ENCODE peak calls at places on chromosomes 16 and 17, in nine cellular contexts. D is IMR-90; I is kidney; R is CD8-positive, alpha-beta memory T cell; U is mammary epithelial cell; F is ovary; K is ascending aorta; P is naive thymus-derived CD4-positive, alpha-beta T cell; J is fibroblast of lung. C is an unnamed sample.

GRCh38 chr17:57355090-57355859 is 99.0 kb downstream of the MSI2 start:
- DNase-seq in D (no peak), I (no peak), R (no peak), U (no peak), F (no peak), K (no peak), P (no peak), J (no peak), C (no peak)

GRCh38 chr17:73787036-73787720 is 142.9 kb upstream of the SDK2 start:
- DNase-seq in D (no peak), I (no peak), R (no peak), U (no peak), F (no peak), K (no peak), P (no peak), J (no peak), C (no peak)

GRCh38 chr16:84258266-84258665 is 18.5 kb upstream of the KCNG4 start:
- DNase-seq in D (no peak), I (no peak), R (no peak), U (no peak), F (no peak), K (no peak), P (no peak), J (no peak), C (no peak)

GRCh38 chr16:70681382-70682238 is 4.2 kb downstream of the MTSS2 start:
- DNase-seq in D (no peak), I (peak; percentile 79), R (no peak), U (no peak), F (peak; percentile 44), K (no peak), P (no peak), J (no peak), C (peak; percentile 18)

GRCh38 chr17:62680541-62681052 is 53.1 kb downstream of the MRC2 start:
- DNase-seq in D (no peak), I (no peak), R (no peak), U (peak; percentile 30), F (peak; percentile 61), K (no peak), P (no peak), J (no peak), C (no peak)

GRCh38 chr17:57940653-57941329 is 14.4 kb downstream of the CUEDC1 start:
- DNase-seq in D (no peak), I (no peak), R (no peak), U (no peak), F (no peak), K (no peak), P (no peak), J (no peak), C (no peak)

GRCh38 chr16:61813339-61813738 is 222.9 kb downstream of the CDH8 start:
- DNase-seq in D (no peak), I (no peak), R (no peak), U (no peak), F (no peak), K (no peak), P (no peak), J (no peak), C (no peak)

GRCh38 chr17:64393000-64393402 is 2.3 kb upstream of the PECAM1 start:
- DNase-seq in D (no peak), I (peak; percentile 38), R (peak; percentile 24), U (no peak), F (no peak), K (no peak), P (no peak), J (no peak), C (no peak)

GRCh38 chr16:86949116-86949515 is 368.1 kb downstream of the C16orf95 start:
- DNase-seq in D (no peak), I (peak; percentile 30), R (no peak), U (peak; percentile 37), F (no peak), K (no peak), P (no peak), J (no peak), C (no peak)

GRCh38 chr16:48628359-48628985 is 18.5 kb upstream of the N4BP1 start:
- DNase-seq in D (no peak), I (no peak), R (no peak), U (no peak), F (no peak), K (no peak), P (no peak), J (no peak), C (no peak)

GRCh38 chr16:84193480-84193879 is 2.5 kb downstream of the ADAD2 start:
- DNase-seq in D (no peak), I (no peak), R (no peak), U (no peak), F (no peak), K (no peak), P (no peak), J (no peak), C (no peak)

GRCh38 chr17:75588546-75589016 is 981 bp downstream of the MYO15B start:
- DNase-seq in D (no peak), I (peak; percentile 84), R (no peak), U (no peak), F (peak; percentile 76), K (no peak), P (no peak), J (no peak), C (no peak)

GRCh38 chr16:81817296-81817695 is 38.2 kb downstream of the PLCG2 start:
- DNase-seq in D (no peak), I (no peak), R (no peak), U (no peak), F (no peak), K (no peak), P (no peak), J (no peak), C (no peak)

GRCh38 chr16:11303405-11304138 is 22.4 kb upstream of the PRM1 start:
- DNase-seq in D (no peak), I (no peak), R (no peak), U (peak; percentile 29), F (no peak), K (no peak), P (no peak), J (no peak), C (no peak)

GRCh38 chr17:47896672-47897490 is 845 bp downstream of the SP2 start:
- DNase-seq in D (peak; percentile 7), I (no peak), R (no peak), U (no peak), F (no peak), K (peak; percentile 18), P (no peak), J (peak; percentile 8), C (no peak)

GRCh38 chr17:2034806-2035548 is 5.0 kb downstream of the DPH1 start:
- DNase-seq in D (peak; percentile 56), I (no peak), R (no peak), U (no peak), F (no peak), K (no peak), P (no peak), J (peak; percentile 80), C (no peak)

GRCh38 chr16:85646976-85647375 is 33.9 kb downstream of the GSE1 start:
- DNase-seq in D (no peak), I (no peak), R (no peak), U (no peak), F (no peak), K (no peak), P (no peak), J (no peak), C (no peak)

GRCh38 chr16:85644093-85644712 is 31.1 kb downstream of the GSE1 start:
- DNase-seq in D (no peak), I (no peak), R (no peak), U (no peak), F (no peak), K (no peak), P (no peak), J (no peak), C (no peak)

GRCh38 chr16:85643631-85644030 is 30.5 kb downstream of the GSE1 start:
- DNase-seq in D (no peak), I (no peak), R (no peak), U (no peak), F (no peak), K (no peak), P (no peak), J (no peak), C (no peak)

GRCh38 chr16:85646358-85646907 is 33.3 kb downstream of the GSE1 start:
- DNase-seq in D (no peak), I (no peak), R (no peak), U (no peak), F (no peak), K (no peak), P (no peak), J (no peak), C (no peak)

GRCh38 chr16:85645021-85645589 is 32.0 kb downstream of the GSE1 start:
- DNase-seq in D (no peak), I (no peak), R (no peak), U (peak; percentile 47), F (no peak), K (no peak), P (no peak), J (no peak), C (no peak)
- H3K36me3 ChIP-seq in D (peaks cover 11% of the 10 kb centered on the region), I (no peaks in the 10 kb centered on the region), R (no peaks in the 10 kb centered on the region), U (no peaks in the 10 kb centered on the region), F (no peaks in the 10 kb centered on the region), K (peaks cover 18% of the 10 kb centered on the region), P (no peaks in the 10 kb centered on the region), J (no peaks in the 10 kb centered on the region), C (peaks cover 11% of the 10 kb centered on the region)

DNA sequence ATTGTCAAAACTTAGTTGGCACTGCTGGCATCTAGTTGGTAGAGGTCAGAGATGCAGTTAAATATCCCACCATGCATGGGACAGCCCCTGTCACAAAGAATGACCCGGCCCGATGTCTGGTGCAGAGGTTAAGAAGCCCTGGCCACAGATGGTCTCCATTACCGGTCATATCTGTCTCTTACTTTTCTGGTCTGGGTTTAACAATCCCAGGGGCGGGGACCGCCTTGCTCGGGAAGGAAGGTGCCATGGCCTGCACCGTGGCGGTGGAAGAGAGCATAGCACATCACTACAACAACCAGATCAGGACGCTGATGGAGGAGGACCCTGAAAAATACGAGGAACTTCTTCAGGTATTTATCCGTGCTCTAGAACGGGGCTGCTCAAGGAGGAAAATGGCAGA is 8.1 kb downstream of the COQ7 start:
- DNase-seq in D (no peak), I (no peak), R (no peak), U (no peak), F (no peak), K (no peak), P (no peak), J (no peak), C (no peak)
- H3K27ac ChIP-seq in D (no peak overlapping the region), I (no peak overlapping the region), R (no peak overlapping the region), U (no peak overlapping the region), F (no peak overlapping the region), K (no peak overlapping the region), P (no peak overlapping the region), J (no peak overlapping the region), C (no peak overlapping the region)

DNA sequence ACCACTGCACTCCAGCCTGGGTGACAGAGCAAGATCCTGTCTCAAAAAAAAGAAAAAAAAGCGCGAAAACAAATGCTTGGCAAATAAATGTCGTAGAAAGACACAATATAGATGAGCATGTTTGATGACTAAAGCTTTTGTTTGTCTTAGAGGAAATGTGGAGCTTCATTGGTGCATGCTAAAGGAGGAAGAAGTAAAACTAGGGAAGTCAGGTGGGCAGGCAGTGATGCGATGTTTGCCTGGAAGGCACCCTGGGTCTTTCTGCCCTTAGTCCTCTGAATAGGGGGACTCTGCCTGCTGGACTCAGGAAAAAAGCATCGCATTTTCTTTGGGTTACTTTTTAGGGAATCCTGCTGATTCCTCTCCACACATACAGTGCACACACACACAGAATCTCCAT is 20.8 kb downstream of the ZNF750 start:
- DNase-seq in D (no peak), I (no peak), R (no peak), U (no peak), F (no peak), K (no peak), P (no peak), J (no peak), C (no peak)
- H3K36me3 ChIP-seq in D (peaks cover 21% of the 10 kb centered on the region), I (peaks cover 2% of the 10 kb centered on the region), R (peaks cover 12% of the 10 kb centered on the region), U (peaks cover 11% of the 10 kb centered on the region), F (no peaks in the 10 kb centered on the region), K (peaks cover 65% of the 10 kb centered on the region), P (peaks cover 50% of the 10 kb centered on the region), J (peaks cover 5% of the 10 kb centered on the region), C (peaks cover 66% of the 10 kb centered on the region)

GRCh38 chr17:81483862-81484194 is 28.8 kb downstream of the ACTG1 start:
- DNase-seq in D (no peak), I (no peak), R (no peak), U (no peak), F (no peak), K (no peak), P (no peak), J (no peak), C (no peak)
- H3K27ac ChIP-seq in D (no peak overlapping the region), I (no peak overlapping the region), R (no peak overlapping the region), U (no peak overlapping the region), F (no peak overlapping the region), K (no peak overlapping the region), P (no peak overlapping the region), J (no peak overlapping the region), C (peak overlapping the region; percentile 58)